ENCODE peak calls at places on chromosomes 1 and 21, in eight cellular contexts. Q is A549, P is RWPE2, Z is GM20000, M is glutamatergic neuron, O is mammary epithelial cell, I is bronchial epithelial cell, A is A673. H is an unnamed sample.

GRCh38 chr21:26795866-26796329 is 49.3 kb downstream of the ADAMTS1 start:
- DNase-seq in Q (peak; percentile 4), P (no peak), Z (no peak), M (no peak), O (peak; percentile 73), I (peak; percentile 85), A (peak; percentile 53), H (no peak)

GRCh38 chr1:101250219-101250618 is 13.4 kb downstream of the S1PR1 start:
- DNase-seq in Q (no peak), P (no peak), Z (no peak), M (no peak), O (no peak), I (no peak), A (no peak), H (no peak)

GRCh38 chr1:193176113-193176512 is 10.3 kb downstream of the B3GALT2 start:
- DNase-seq in Q (no peak), P (no peak), Z (no peak), M (no peak), O (no peak), I (no peak), A (no peak), H (no peak)

GRCh38 chr1:203381151-203381751 is 30.3 kb upstream of the FMOD start:
- DNase-seq in Q (no peak), P (no peak), Z (peak; percentile 53), M (no peak), O (no peak), I (no peak), A (no peak), H (peak; percentile 59)

GRCh38 chr21:45592208-45592619 is 50.0 kb upstream of the SLC19A1 start:
- DNase-seq in Q (no peak), P (no peak), Z (peak; percentile 88), M (no peak), O (no peak), I (peak; percentile 4), A (no peak), H (peak; percentile 85)

GRCh38 chr1:206030714-206031113 is 7.0 kb upstream of the CTSE start:
- DNase-seq in Q (peak; percentile 58), P (peak; percentile 79), Z (peak; percentile 59), M (peak; percentile 68), O (peak; percentile 90), I (peak; percentile 89), A (peak; percentile 78), H (peak; percentile 64)

GRCh38 chr1:9758559-9759121 is 65.1 kb downstream of the CLSTN1 start:
- DNase-seq in Q (no peak), P (no peak), Z (no peak), M (no peak), O (peak; percentile 31), I (peak; percentile 92), A (no peak), H (no peak)

GRCh38 chr1:70327306-70328076 is 27.0 kb downstream of the ANKRD13C start:
- DNase-seq in Q (no peak), P (no peak), Z (no peak), M (no peak), O (peak; percentile 53), I (peak; percentile 70), A (no peak), H (no peak)

GRCh38 chr1:79042117-79042516 is 35.6 kb upstream of the ADGRL4 start:
- DNase-seq in Q (no peak), P (no peak), Z (peak; percentile 11), M (no peak), O (peak; percentile 37), I (peak; percentile 64), A (peak; percentile 43), H (peak; percentile 32)

GRCh38 chr1:85459274-85459673 is 5.7 kb downstream of the DDAH1 start:
- DNase-seq in Q (no peak), P (no peak), Z (no peak), M (no peak), O (no peak), I (no peak), A (no peak), H (no peak)

GRCh38 chr1:167863921-167864279 is 50.0 kb downstream of the ADCY10 start:
- DNase-seq in Q (no peak), P (no peak), Z (no peak), M (no peak), O (no peak), I (no peak), A (no peak), H (no peak)

GRCh38 chr1:36089393-36090121 is 865 bp downstream of the ADPRS start:
- DNase-seq in Q (no peak), P (no peak), Z (peak; percentile 46), M (no peak), O (peak; percentile 46), I (no peak), A (peak; percentile 40), H (peak; percentile 43)

GRCh38 chr1:97245682-97246081 is 524.1 kb downstream of the PTBP2 start:
- DNase-seq in Q (no peak), P (no peak), Z (no peak), M (no peak), O (no peak), I (no peak), A (no peak), H (no peak)

GRCh38 chr1:108878678-108879077 is 1.9 kb downstream of the GPSM2 start:
- DNase-seq in Q (no peak), P (no peak), Z (no peak), M (no peak), O (no peak), I (peak; percentile 28), A (peak; percentile 14), H (no peak)

GRCh38 chr1:221865808-221866207 is 123.9 kb upstream of the DUSP10 start:
- DNase-seq in Q (no peak), P (no peak), Z (no peak), M (no peak), O (peak; percentile 83), I (peak; percentile 82), A (no peak), H (no peak)

GRCh38 chr1:26693557-26694184 is 2.1 kb upstream of the ARID1A start:
- DNase-seq in Q (no peak), P (no peak), Z (no peak), M (no peak), O (no peak), I (no peak), A (peak; percentile 21), H (no peak)

DNA sequence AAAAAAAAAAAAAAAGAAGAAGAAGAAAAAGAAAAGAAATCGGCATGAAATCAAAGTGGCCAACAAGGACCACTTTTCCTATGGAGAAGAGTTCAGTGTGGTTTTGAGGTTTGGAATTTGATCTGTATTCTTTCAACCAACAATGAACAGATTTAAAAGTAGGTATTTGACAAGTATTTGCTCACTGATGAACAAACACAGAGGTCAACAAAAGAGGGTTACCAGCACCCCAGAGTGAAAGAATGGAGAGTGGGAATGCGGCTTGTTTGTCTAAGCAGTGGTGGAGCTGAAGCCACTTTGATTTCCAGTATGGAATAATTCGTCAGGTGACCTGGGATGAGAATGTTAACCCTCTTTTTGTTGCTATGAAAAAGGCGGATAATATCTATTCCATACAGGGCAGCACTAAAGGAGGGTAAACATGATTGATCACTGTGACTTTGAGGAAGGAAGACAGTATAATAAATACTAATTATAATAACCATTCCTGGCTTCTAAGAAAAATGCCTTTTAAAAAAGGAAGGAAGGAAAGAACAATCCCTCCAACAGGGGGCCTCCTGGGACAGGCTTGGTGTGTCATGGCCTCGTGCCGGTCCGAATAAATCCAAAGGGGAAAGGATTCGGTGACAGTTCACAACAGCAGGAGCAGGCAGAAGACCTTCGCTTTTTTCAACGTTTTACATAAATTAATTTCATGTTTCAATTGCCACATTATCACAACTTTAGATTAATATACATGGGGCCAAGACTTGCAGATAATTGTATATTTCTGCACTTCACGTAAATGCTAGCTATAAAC is 37.2 kb upstream of the SIM2 start:
- DNase-seq in Q (peak; percentile 19), P (no peak), Z (no peak), M (peak; percentile 29), O (no peak), I (peak; percentile 27), A (peak; percentile 55), H (no peak)
- TF ChIP-seq CTCF in Q (peak; percentile 47), P (peak; percentile 28), Z (no peak), M (no peak), O (peak; percentile 54), I (peak; percentile 39), A (peak; percentile 61), H (no peak)

DNA sequence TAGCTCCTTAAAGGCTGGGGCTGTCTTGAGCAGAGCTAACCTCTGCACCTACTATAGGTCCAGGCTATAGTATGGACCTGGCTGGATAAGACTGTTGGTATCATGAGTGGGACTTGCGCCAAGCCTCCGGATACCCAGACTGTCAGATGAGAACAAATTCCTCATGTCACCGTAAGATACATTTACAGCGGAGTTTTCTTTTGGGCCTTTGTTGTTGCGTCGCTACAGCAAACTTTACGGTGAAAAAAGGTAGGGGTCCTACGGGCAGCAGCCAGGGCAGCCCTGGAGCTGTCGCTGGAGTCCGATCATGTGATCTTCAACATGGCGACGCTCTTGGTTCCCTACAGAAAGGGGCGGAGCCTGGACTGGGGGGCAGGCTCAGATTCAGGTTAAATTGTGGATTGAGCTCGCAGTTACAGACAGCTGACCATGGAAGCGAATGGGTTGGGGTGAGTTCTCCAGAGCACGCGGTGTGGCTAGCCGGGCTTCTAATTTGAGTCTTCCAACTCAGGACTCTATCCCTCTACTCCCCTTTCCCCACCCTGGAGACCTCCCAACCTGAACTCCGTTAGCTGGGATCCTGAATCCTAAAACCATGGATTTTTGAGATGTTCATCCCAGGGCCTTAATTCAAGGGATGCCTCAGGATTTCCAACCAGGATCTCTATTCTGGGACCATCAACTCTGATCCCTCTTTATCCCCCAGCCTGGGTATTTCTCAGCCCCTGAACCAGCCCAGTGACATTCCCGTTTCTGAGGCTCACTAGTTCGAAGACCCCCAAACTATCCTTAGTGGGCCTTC is at the start of gene UROD:
- DNase-seq in Q (peak; percentile 92), P (peak; percentile 90), Z (peak; percentile 94), M (peak; percentile 91), O (peak; percentile 93), I (peak; percentile 89), A (peak; percentile 97), H (peak; percentile 94)
- TF ChIP-seq CTCF in Q (no peak), P (no peak), Z (no peak), M (no peak), O (no peak), I (no peak), A (no peak), H (no peak)

GRCh38 chr1:163701783-163702182 is 380.0 kb downstream of the NUF2 start:
- DNase-seq in Q (no peak), P (no peak), Z (no peak), M (no peak), O (no peak), I (no peak), A (no peak), H (no peak)
- TF ChIP-seq CTCF in Q (no peak), P (no peak), Z (no peak), M (no peak), O (no peak), I (no peak), A (peak; percentile 22), H (no peak)

GRCh38 chr1:19797827-19798226 is 1.9 kb downstream of the TMCO4 start:
- DNase-seq in Q (no peak), P (no peak), Z (no peak), M (no peak), O (no peak), I (no peak), A (no peak), H (no peak)

GRCh38 chr1:19802269-19802668 is 2.6 kb upstream of the TMCO4 start:
- DNase-seq in Q (no peak), P (no peak), Z (no peak), M (no peak), O (no peak), I (no peak), A (no peak), H (no peak)

GRCh38 chr1:19799877-19800804 is at the start of gene TMCO4:
- DNase-seq in Q (peak; percentile 32), P (peak; percentile 69), Z (peak; percentile 84), M (peak; percentile 29), O (peak; percentile 50), I (peak; percentile 35), A (peak; percentile 72), H (peak; percentile 81)

GRCh38 chr1:19798486-19799232 is 1.1 kb downstream of the TMCO4 start:
- DNase-seq in Q (no peak), P (no peak), Z (no peak), M (no peak), O (no peak), I (no peak), A (no peak), H (no peak)

GRCh38 chr1:19799233-19799876 is 361 bp downstream of the TMCO4 start:
- DNase-seq in Q (peak; percentile 59), P (no peak), Z (no peak), M (peak; percentile 31), O (peak; percentile 9), I (peak; percentile 14), A (peak; percentile 41), H (no peak)
- TF ChIP-seq CTCF in Q (no peak), P (peak; percentile 15), Z (peak; percentile 7), M (peak; percentile 10), O (peak; percentile 46), I (peak; percentile 45), A (no peak), H (peak; percentile 6)

H was measured in GM13976.